ENCODE peak calls at places on chromosomes 12 and 14, in four cellular contexts. R is H9, J is IMR-90, T is H1. P is an unnamed sample.

GRCh38 chr12:49325606-49326005 is 2.6 kb downstream of the TROAP start:
- DNase-seq in R (no peak), J (no peak), T (no peak), P (no peak)

GRCh38 chr12:96483116-96483515 is 6.3 kb upstream of the CFAP54 start:
- DNase-seq in R (no peak), J (no peak), T (no peak), P (no peak)

GRCh38 chr14:27242874-27243273 is 645.0 kb upstream of the NOVA1 start:
- DNase-seq in R (no peak), J (no peak), T (no peak), P (no peak)

GRCh38 chr14:89004195-89004594 is 179.7 kb downstream of the TTC8 start:
- DNase-seq in R (no peak), J (peak), T (no peak), P (no peak)

GRCh38 chr12:122403115-122403770 is 19.2 kb downstream of the CLIP1 start:
- DNase-seq in R (no peak), J (no peak), T (no peak), P (no peak)

GRCh38 chr12:124055066-124055465 is 82.1 kb downstream of the ZNF664 start:
- DNase-seq in R (no peak), J (no peak), T (no peak), P (no peak)

GRCh38 chr12:68521848-68522502 is 88.7 kb upstream of the RAP1B start:
- DNase-seq in R (no peak), J (no peak), T (no peak), P (no peak)

GRCh38 chr14:98931911-98932310 is 340.1 kb downstream of the BCL11B start:
- DNase-seq in R (no peak), J (no peak), T (no peak), P (no peak)

GRCh38 chr14:52325126-52325525 is 11.0 kb downstream of the PTGER2 start:
- DNase-seq in R (no peak), J (peak), T (no peak), P (no peak)

GRCh38 chr14:69368381-69368780 is 29.7 kb downstream of the ERH start:
- DNase-seq in R (no peak), J (no peak), T (no peak), P (no peak)
- H3K27ac ChIP-seq in R (no peak), J (no peak), T (no peak), P (no peak)

GRCh38 chr12:75438052-75438754 is 42.4 kb upstream of the GLIPR1 start:
- DNase-seq in R (no peak), J (no peak), T (no peak), P (peak)
- H2BK5ac ChIP-seq in R (no peak), J (no peak), T (no peak), P (no peak)

GRCh38 chr12:66603458-66603857 is 75.4 kb downstream of the GRIP1 start:
- DNase-seq in R (no peak), J (no peak), T (no peak), P (no peak)
- H4K5ac ChIP-seq in R (no peak), J (no peak), T (no peak), P (no peak)

GRCh38 chr12:101928556-101928955 is 51.2 kb downstream of the DRAM1 start:
- DNase-seq in R (no peak), J (no peak), T (no peak), P (no peak)
- H3K27ac ChIP-seq in R (no peak), J (no peak), T (no peak), P (no peak)

DNA sequence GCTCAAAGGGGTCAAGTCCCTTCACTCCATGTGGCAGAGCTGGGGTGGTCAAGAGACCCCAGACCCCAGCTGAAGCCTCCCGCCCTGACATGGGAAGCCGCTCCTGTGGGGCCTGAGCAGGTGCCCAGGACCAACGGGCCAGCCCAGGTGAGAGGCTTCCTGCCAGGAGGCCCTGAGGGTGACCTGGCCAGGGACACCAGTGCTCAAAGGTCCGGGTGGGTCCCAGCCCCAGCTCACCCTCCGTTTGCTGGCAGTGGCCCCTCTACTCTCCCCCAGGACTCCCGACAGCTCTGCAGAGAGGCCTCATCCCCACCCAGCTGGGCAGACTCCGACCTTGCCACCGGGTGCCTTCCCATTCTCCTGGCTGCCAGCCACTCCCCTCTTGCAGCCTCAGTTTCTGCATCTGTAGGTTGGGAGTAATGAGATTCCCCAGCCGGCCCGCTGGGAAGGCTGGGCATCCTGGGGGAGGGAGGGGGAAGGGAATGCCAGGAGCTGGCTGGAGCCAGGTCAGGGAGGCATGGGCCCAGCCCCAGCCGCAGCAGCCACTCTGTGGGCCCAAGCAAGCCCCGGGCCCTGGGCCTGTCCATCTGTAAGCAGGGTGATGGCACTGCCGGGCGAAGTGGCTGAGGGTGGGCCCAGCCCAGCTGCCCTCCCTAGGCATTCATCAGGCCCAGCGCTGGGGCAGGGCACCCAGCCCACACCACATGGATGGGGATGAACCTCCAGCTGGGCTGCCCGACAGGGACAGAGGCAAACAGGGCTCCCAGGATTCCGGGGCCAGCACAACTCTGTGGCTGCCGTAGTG is 10.3 kb upstream of the INF2 start:
- DNase-seq in R (no peak), J (no peak), T (no peak), P (no peak)
- H2BK5ac ChIP-seq in R (no peak), J (peak), T (peak), P (no peak)

DNA sequence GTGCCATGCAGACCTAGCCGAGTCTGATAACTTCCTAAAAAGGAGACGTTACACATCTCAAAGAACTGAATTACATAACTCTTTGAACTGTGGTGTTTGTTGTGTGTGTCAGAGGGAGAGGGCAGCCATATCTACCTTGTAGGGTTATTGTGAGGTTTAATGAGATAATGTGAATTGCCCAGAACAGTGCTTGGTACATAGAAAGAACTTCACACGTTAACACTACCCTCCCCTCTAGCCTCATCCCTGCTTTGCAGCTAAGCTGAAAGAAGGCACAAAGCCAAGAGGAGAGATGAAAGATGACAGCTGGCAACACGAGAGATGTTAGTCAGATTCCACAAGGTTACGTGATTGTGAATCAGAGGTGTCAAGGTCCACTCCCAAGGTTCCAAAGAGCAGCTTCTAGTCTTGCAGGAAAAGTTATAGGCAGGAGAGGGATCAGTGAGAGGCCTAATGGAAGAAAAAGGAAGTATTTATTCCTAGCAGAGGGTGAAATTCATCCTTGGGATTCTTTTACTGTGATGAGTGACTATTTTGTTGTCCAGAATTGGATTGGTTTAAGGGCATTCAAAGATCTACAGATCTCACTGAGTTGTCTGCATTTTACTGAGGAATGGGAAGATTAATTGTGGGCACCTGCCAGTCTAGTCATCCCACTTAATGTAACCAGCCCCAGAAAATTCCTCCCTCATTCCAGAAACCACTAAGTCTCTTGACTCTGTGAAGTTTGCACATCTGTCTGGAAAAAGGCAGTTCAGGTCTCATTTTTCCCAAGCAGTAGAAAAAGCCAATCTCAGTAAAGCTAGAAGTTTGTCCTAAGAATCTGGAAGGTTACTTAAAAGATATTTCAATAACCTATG is 25.9 kb upstream of the WNK1 start:
- DNase-seq in R (no peak), J (peak), T (no peak), P (no peak)
- H4K5ac ChIP-seq in R (no peak), J (no peak), T (no peak), P (no peak)